ENCODE peak calls at places on chromosomes 4 and X, in four cellular contexts. V is choroid plexus epithelial cell, J is AG04449, M is Peyer's patch. R is an unnamed sample.

GRCh38 chr4:14862881-14863280 is 139.4 kb upstream of the CPEB2 start:
- DNase-seq in V (no peak), J (no peak), M (no peak), R (peak)

GRCh38 chr4:95504488-95504887 is 44.3 kb downstream of the UNC5C start:
- DNase-seq in V (no peak), J (no peak), M (no peak), R (no peak)

GRCh38 chr4:39655866-39656265 is 17.2 kb upstream of the SMIM14 start:
- DNase-seq in V (no peak), J (no peak), M (no peak), R (peak)

GRCh38 chrX:46636223-46636622 is 62.7 kb downstream of the CHST7 start:
- DNase-seq in V (no peak), J (no peak), M (no peak), R (no peak)

GRCh38 chr4:184265566-184266351 is 48.1 kb upstream of the ENPP6 start:
- DNase-seq in V (peak), J (no peak), M (no peak), R (peak)

GRCh38 chr4:149793459-149793858 is 22.2 kb downstream of the IQCM start:
- DNase-seq in V (peak), J (no peak), M (no peak), R (no peak)

GRCh38 chr4:159777689-159778088 is 674.8 kb downstream of the RAPGEF2 start:
- DNase-seq in V (no peak), J (no peak), M (no peak), R (no peak)

GRCh38 chr4:90234916-90235547 is 107.8 kb downstream of the CCSER1 start:
- DNase-seq in V (no peak), J (no peak), M (no peak), R (no peak)

GRCh38 chrX:27735914-27736313 is 71.9 kb upstream of the MAGEB10 start:
- DNase-seq in V (no peak), J (no peak), M (no peak), R (no peak)

GRCh38 chr4:48967626-48968025 is 18.4 kb upstream of the CWH43 start:
- DNase-seq in V (peak), J (no peak), M (no peak), R (peak)

GRCh38 chrX:97556359-97556758 is 672.7 kb downstream of the RPA4 start:
- DNase-seq in V (no peak), J (no peak), M (no peak), R (no peak)

GRCh38 chr4:2243682-2244380 is 1.9 kb upstream of the HAUS3 start:
- DNase-seq in V (peak), J (no peak), M (no peak), R (peak)
- H3K4me3 ChIP-seq in V (no peak), J (no peak), M (no peak), R (no peak)

GRCh38 chr4:3293410-3294391 is 880 bp downstream of the RGS12 start:
- DNase-seq in V (peak), J (no peak), M (peak), R (peak)

GRCh38 chr4:3296651-3297050 is 3.8 kb downstream of the RGS12 start:
- DNase-seq in V (no peak), J (no peak), M (no peak), R (no peak)

GRCh38 chr4:3295837-3296624 is 3.2 kb downstream of the RGS12 start:
- DNase-seq in V (no peak), J (no peak), M (no peak), R (no peak)

GRCh38 chr4:3292571-3293409 is at the start of gene RGS12:
- DNase-seq in V (peak), J (peak), M (peak), R (peak)

GRCh38 chr4:3294401-3295241 is 1.8 kb downstream of the RGS12 start:
- DNase-seq in V (no peak), J (no peak), M (no peak), R (no peak)
- TF ChIP-seq CTCF in V (no peak), J (no peak), M (no peak), R (no peak)

DNA sequence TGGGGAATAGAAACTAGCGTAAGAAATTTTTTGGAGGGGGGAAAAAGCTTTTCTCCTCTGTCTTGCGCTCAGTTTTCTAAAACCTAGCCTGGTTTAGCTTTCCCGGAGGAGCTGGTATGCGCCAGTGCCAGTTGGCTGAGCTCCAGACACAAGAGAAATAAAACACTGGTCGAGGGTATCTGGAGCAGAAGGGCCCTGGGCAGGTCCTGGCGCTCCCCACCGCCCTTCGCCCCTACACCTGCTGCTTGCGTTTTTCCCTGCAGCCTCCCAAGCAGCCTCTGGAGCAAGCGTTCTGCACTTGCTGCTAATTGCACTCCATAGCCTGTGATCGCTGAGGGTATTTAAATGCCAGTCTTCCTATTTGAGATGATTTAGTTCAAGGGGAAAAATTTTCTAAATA is 816 bp downstream of the EREG start:
- DNase-seq in V (peak), J (no peak), M (peak), R (no peak)
- H3K4me3 ChIP-seq in V (peak), J (no peak), M (peak), R (peak)

GRCh38 chr4:118014831-118015230 is 19.5 kb upstream of the NDST3 start:
- DNase-seq in V (no peak), J (no peak), M (no peak), R (no peak)

GRCh38 chr4:118012142-118012541 is 22.1 kb upstream of the NDST3 start:
- DNase-seq in V (no peak), J (no peak), M (no peak), R (no peak)
- TF ChIP-seq CTCF in V (peak), J (no peak), M (no peak), R (no peak)

GRCh38 chrX:48917139-48917980 is 1.5 kb downstream of the PIM2 start:
- DNase-seq in V (peak), J (peak), M (peak), R (peak)
- H3K4me3 ChIP-seq in V (peak), J (peak), M (peak), R (peak)

R was measured in foreskin fibroblast.